ENCODE peak calls at places on chromosomes 2 and 18, in ten cellular contexts. S is tibial nerve, T is A549, J is IMR-90, X is uterus, N is upper lobe of left lung, O is gastrocnemius medialis, B is heart left ventricle, G is sigmoid colon, R is suprapubic skin. P is an unnamed sample.

GRCh38 chr2:9311488-9311887 is 104.9 kb downstream of the ASAP2 start:
- DNase-seq in S (peak), T (no peak), J (peak), X (peak), N (no peak), O (peak), B (peak), G (peak), R (no peak), P (no peak)

GRCh38 chr2:26344581-26345283 is 1.2 kb upstream of the SELENOI start:
- DNase-seq in S (no peak), T (peak), J (peak), X (peak), N (no peak), O (no peak), B (no peak), G (no peak), R (no peak), P (no peak)

GRCh38 chr2:68901199-68901515 is 30.0 kb upstream of the BMP10 start:
- DNase-seq in S (no peak), T (no peak), J (peak), X (no peak), N (no peak), O (no peak), B (no peak), G (no peak), R (no peak), P (no peak)

GRCh38 chr18:47944972-47945843 is 14.7 kb upstream of the SMAD2 start:
- DNase-seq in S (no peak), T (peak), J (peak), X (no peak), N (no peak), O (no peak), B (no peak), G (no peak), R (no peak), P (no peak)

GRCh38 chr18:47929681-47930085 is 776 bp downstream of the SMAD2 start:
- DNase-seq in S (peak), T (no peak), J (peak), X (no peak), N (no peak), O (no peak), B (no peak), G (no peak), R (no peak), P (no peak)

GRCh38 chr2:30897539-30897938 is 90.3 kb upstream of the CAPN13 start:
- DNase-seq in S (no peak), T (no peak), J (no peak), X (no peak), N (peak), O (no peak), B (no peak), G (no peak), R (no peak), P (no peak)

GRCh38 chr2:70947556-70948184 is 12.0 kb downstream of the ATP6V1B1 start:
- DNase-seq in S (no peak), T (no peak), J (peak), X (no peak), N (no peak), O (no peak), B (no peak), G (peak), R (no peak), P (no peak)

GRCh38 chr18:79480171-79480981 is 84.6 kb downstream of the NFATC1 start:
- DNase-seq in S (no peak), T (no peak), J (no peak), X (no peak), N (peak), O (peak), B (no peak), G (peak), R (peak), P (no peak)

GRCh38 chr18:46174317-46175039 is 70.3 kb downstream of the HAUS1 start:
- DNase-seq in S (no peak), T (no peak), J (peak), X (peak), N (peak), O (peak), B (peak), G (no peak), R (peak), P (no peak)

GRCh38 chr2:73985318-73986084 is 791 bp downstream of the TET3 start:
- DNase-seq in S (peak), T (peak), J (no peak), X (peak), N (peak), O (no peak), B (peak), G (peak), R (no peak), P (no peak)
- TF ChIP-seq POLR2A in S (peak), T (no peak), J (no peak), X (no peak), N (peak), O (peak), B (no peak), G (no peak), R (peak), P (no peak)

GRCh38 chr2:236295481-236295880 is 31.3 kb upstream of the ASB18 start:
- DNase-seq in S (no peak), T (no peak), J (no peak), X (no peak), N (no peak), O (no peak), B (no peak), G (no peak), R (no peak), P (no peak)
- H3K27ac ChIP-seq in S (no peak), T (no peak), J (no peak), X (no peak), N (no peak), O (no peak), B (no peak), G (no peak), R (no peak), P (no peak)

GRCh38 chr2:69911985-69912563 is 2.8 kb upstream of the MXD1 start:
- DNase-seq in S (no peak), T (peak), J (peak), X (no peak), N (no peak), O (no peak), B (no peak), G (no peak), R (no peak), P (no peak)

GRCh38 chr2:69917854-69918253 is 2.9 kb downstream of the MXD1 start:
- DNase-seq in S (no peak), T (peak), J (peak), X (peak), N (no peak), O (peak), B (no peak), G (no peak), R (no peak), P (no peak)

GRCh38 chr2:69915050-69915945 is at the start of gene MXD1:
- DNase-seq in S (no peak), T (no peak), J (no peak), X (no peak), N (peak), O (peak), B (peak), G (no peak), R (no peak), P (no peak)

GRCh38 chr2:69916151-69916550 is 1.2 kb downstream of the MXD1 start:
- DNase-seq in S (no peak), T (no peak), J (peak), X (no peak), N (no peak), O (no peak), B (no peak), G (no peak), R (no peak), P (no peak)

GRCh38 chr2:69914235-69915049 is 467 bp upstream of the MXD1 start:
- DNase-seq in S (peak), T (peak), J (peak), X (peak), N (peak), O (peak), B (peak), G (peak), R (peak), P (peak)
- TF ChIP-seq CTCF in S (peak), T (peak), J (no peak), X (no peak), N (no peak), O (no peak), B (no peak), G (no peak), R (no peak), P (no peak)

GRCh38 chr2:106269591-106270291 is 75.6 kb upstream of the UXS1 start:
- DNase-seq in S (no peak), T (peak), J (no peak), X (no peak), N (peak), O (no peak), B (peak), G (no peak), R (peak), P (no peak)
- TF ChIP-seq POLR2A in S (no peak), T (no peak), J (no peak), X (no peak), N (no peak), O (no peak), B (no peak), G (no peak), R (no peak), P (no peak)

GRCh38 chr18:4319738-4320677 is 135.1 kb downstream of the DLGAP1 start:
- DNase-seq in S (no peak), T (no peak), J (no peak), X (no peak), N (no peak), O (no peak), B (no peak), G (no peak), R (no peak), P (no peak)

DNA sequence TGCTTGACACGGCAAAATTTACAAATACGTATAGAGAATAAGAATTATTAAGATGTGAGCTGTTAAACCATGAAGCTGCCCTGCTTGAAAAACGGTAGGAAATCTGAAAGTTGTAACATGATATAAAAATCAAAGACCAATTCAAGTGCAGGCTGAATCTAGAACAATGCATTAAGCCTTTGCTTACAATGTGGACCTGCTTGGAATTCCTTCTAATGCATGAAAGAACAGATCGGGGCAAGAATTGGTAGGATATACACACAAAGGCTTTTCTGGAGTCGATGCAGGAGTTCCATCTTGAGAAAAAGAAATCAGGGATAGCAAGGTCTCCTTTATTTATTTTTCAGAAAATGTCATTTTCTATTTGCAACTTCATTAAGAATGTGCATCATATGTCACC is 136.8 kb downstream of the DLGAP1 start:
- DNase-seq in S (no peak), T (no peak), J (no peak), X (no peak), N (no peak), O (no peak), B (no peak), G (no peak), R (no peak), P (no peak)
- H3K27ac ChIP-seq in S (no peak), T (no peak), J (no peak), X (no peak), N (no peak), O (no peak), B (no peak), G (no peak), R (no peak), P (no peak)

DNA sequence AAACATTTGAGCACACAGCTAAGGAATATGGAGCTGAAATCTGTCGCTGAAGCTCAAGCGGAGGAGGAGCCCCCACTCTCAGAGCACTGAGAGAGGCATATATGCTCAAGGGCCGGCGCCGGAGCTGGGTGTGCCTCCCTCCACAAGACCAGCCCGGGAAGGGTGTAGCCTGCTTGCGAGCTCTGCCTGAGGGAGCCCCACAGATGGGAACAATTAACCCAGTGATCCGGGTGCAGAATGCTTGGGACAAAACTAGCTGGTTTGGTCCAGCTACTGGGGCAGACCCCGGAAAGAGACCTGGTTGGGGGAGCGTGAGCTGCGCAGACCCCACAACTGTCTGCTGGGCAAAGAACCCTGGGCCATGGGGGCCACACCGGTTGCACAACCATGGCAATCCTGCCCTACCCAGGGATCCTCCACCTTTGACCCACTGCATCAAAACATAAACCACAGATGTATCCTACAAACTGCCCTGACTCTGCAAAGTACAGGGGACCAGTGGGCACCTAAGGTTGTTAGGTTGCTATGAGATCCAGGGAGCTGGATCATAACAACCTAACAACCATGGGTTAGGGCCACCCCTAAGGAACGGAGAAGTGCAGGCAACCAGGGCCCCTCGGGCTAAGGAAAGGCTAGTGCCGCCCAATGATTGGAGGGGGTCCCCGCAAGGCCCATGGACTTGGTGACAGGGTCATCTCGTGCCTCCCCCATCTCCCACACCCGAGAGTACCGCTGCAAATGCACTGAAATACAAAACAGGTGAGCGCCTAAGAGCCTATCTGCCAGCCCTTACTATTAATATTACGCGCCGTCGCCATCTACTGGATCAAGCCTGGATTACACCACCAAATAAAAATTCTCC is 53.4 kb upstream of the SCN1A start:
- DNase-seq in S (peak), T (peak), J (peak), X (no peak), N (peak), O (no peak), B (no peak), G (no peak), R (no peak), P (no peak)
- TF ChIP-seq CTCF in S (peak), T (peak), J (peak), X (no peak), N (peak), O (no peak), B (peak), G (no peak), R (no peak), P (peak)

GRCh38 chr2:55048925-55049793 is 1.1 kb downstream of the RTN4 start:
- DNase-seq in S (peak), T (peak), J (peak), X (peak), N (peak), O (peak), B (peak), G (peak), R (peak), P (peak)
- TF ChIP-seq POLR2A in S (peak), T (peak), J (peak), X (peak), N (peak), O (peak), B (no peak), G (peak), R (no peak), P (no peak)

DNA sequence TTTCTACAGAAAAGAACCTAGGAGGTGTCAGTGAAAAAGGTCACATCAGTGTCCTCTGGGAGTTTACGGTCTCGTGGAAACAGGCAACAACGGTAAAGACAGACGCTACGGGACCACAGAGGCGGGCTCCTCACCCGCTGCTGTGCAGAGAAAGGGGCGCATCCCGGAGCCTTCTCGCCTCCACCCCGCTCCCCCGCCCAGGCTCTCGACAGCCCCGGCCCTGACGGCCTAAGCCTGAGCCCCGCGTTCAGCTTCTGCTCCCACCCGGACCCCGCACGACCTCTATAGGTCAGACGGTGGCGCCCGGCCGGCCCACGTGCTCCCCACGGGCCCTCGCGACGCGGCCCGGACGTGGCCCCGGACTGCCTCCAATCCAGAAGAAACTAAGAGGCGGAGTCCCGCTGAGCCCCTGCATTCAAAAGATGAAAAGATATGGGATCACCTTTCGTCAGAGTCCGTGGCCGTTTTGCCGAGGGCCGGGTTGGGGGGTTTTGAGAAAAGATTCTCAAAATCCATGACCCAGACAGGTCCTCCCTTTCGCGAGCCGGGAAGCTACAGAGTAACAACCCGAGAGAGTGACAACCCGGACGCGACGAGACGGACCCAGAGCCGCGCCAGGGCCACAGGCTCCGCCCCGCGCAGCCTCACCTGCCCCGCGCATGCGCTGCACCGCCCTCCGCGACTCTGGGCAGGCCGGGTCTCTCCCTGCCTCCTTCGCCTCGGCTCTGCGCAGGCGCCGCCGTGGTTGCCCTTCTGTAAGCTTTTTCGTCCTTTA is at the start of gene ZC3H8:
- DNase-seq in S (peak), T (peak), J (peak), X (peak), N (peak), O (peak), B (peak), G (peak), R (peak), P (peak)
- H3K27ac ChIP-seq in S (peak), T (peak), J (peak), X (peak), N (peak), O (peak), B (peak), G (peak), R (peak), P (peak)

DNA sequence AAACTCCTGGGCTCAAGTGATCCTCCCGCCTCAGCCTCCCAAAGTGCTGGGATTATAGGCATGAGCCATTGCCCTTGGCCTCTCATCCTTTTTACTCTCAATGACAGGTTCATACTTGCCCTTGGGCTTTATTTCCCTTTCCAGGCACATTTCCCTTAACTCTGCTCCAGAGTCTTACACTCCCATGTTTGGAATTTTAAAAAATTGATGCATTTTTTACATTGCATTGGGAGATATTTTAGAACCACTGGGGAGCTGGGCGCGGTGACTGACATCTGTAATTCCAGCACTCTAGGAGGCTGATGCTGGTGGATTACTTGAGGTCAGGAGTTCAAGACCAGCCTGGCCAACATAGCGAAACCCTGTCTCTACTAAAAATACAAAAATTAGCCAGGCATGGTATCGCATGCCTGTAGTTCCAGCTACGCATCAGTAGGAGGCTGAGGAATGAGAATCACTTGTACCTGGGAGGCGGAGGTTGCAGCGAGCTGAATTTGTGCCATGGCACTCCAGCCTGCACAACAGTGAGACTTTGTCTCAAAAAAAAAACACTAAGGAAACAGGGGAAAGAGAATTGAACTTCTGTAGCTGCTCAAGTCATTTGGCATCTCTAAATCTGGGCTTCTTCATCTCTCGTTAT is 18.2 kb downstream of the TGIF1 start:
- DNase-seq in S (no peak), T (no peak), J (no peak), X (no peak), N (no peak), O (no peak), B (no peak), G (no peak), R (no peak), P (no peak)
- TF ChIP-seq CTCF in S (no peak), T (no peak), J (no peak), X (no peak), N (no peak), O (no peak), B (no peak), G (no peak), R (no peak), P (no peak)